ENCODE peak calls at places on chromosomes 16 and 17, in five cellular contexts. R, C, Z, D and T are unnamed samples.

GRCh38 chr17:19447085-19447583 is 36.1 kb downstream of the RNF112 start:
- DNase-seq in R (peak), C (peak), Z (peak), D (peak), T (peak)

GRCh38 chr17:41919165-41919817 is 540 bp upstream of the ACLY start:
- DNase-seq in R (no peak), C (no peak), Z (no peak), D (no peak), T (peak)

GRCh38 chr17:15651583-15652110 is 32.1 kb upstream of the FBXW10B start:
- DNase-seq in R (peak), C (peak), Z (peak), D (peak), T (peak)

GRCh38 chr17:29243792-29244191 is 2.9 kb upstream of the CRYBA1 start:
- DNase-seq in R (peak), C (no peak), Z (no peak), D (no peak), T (no peak)

GRCh38 chr17:43020789-43021738 is 1.1 kb downstream of the VAT1 start:
- DNase-seq in R (peak), C (peak), Z (peak), D (peak), T (peak)

GRCh38 chr17:74380086-74380958 is 13.0 kb downstream of the GPR142 start:
- DNase-seq in R (no peak), C (no peak), Z (peak), D (peak), T (no peak)

GRCh38 chr17:69358688-69359596 is 32.0 kb upstream of the ABCA5 start:
- DNase-seq in R (peak), C (no peak), Z (no peak), D (no peak), T (no peak)

GRCh38 chr16:68272501-68273209 is 8.3 kb downstream of the SLC7A6 start:
- DNase-seq in R (no peak), C (no peak), Z (peak), D (peak), T (no peak)

GRCh38 chr17:83153681-83154310 is 74.4 kb downstream of the METRNL start:
- DNase-seq in R (peak), C (peak), Z (no peak), D (no peak), T (peak)

GRCh38 chr16:88988980-88989791 is 12.2 kb upstream of the CBFA2T3 start:
- DNase-seq in R (no peak), C (no peak), Z (no peak), D (no peak), T (peak)

GRCh38 chr16:69888005-69888560 is 63.1 kb upstream of the CLEC18A start:
- DNase-seq in R (no peak), C (no peak), Z (no peak), D (no peak), T (peak)

GRCh38 chr16:10892782-10893181 is 15.8 kb downstream of the CIITA start:
- DNase-seq in R (no peak), C (no peak), Z (no peak), D (no peak), T (no peak)

GRCh38 chr16:70646260-70647241 is at the start of gene IL34:
- DNase-seq in R (peak), C (no peak), Z (no peak), D (no peak), T (peak)

GRCh38 chr16:20868890-20869289 is 31.3 kb downstream of the DCUN1D3 start:
- DNase-seq in R (peak), C (peak), Z (peak), D (peak), T (peak)

GRCh38 chr17:58632324-58633314 is 59.2 kb downstream of the TEX14 start:
- DNase-seq in R (no peak), C (no peak), Z (no peak), D (no peak), T (no peak)

GRCh38 chr17:49170216-49170615 is 37.6 kb downstream of the B4GALNT2 start:
- DNase-seq in R (no peak), C (no peak), Z (no peak), D (no peak), T (no peak)

GRCh38 chr17:41382396-41382795 is 290 bp upstream of the KRT34 start:
- DNase-seq in R (no peak), C (no peak), Z (no peak), D (no peak), T (no peak)

GRCh38 chr17:36133629-36134259 is 30.1 kb downstream of the CCL4 start:
- DNase-seq in R (no peak), C (no peak), Z (no peak), D (peak), T (no peak)

GRCh38 chr17:71330099-71330375 is 790.8 kb upstream of the SOX9 start:
- DNase-seq in R (no peak), C (no peak), Z (no peak), D (no peak), T (no peak)
- TF ChIP-seq EP300 in R (no peak), C (no peak), Z (no peak), D (no peak), T (no peak)

DNA sequence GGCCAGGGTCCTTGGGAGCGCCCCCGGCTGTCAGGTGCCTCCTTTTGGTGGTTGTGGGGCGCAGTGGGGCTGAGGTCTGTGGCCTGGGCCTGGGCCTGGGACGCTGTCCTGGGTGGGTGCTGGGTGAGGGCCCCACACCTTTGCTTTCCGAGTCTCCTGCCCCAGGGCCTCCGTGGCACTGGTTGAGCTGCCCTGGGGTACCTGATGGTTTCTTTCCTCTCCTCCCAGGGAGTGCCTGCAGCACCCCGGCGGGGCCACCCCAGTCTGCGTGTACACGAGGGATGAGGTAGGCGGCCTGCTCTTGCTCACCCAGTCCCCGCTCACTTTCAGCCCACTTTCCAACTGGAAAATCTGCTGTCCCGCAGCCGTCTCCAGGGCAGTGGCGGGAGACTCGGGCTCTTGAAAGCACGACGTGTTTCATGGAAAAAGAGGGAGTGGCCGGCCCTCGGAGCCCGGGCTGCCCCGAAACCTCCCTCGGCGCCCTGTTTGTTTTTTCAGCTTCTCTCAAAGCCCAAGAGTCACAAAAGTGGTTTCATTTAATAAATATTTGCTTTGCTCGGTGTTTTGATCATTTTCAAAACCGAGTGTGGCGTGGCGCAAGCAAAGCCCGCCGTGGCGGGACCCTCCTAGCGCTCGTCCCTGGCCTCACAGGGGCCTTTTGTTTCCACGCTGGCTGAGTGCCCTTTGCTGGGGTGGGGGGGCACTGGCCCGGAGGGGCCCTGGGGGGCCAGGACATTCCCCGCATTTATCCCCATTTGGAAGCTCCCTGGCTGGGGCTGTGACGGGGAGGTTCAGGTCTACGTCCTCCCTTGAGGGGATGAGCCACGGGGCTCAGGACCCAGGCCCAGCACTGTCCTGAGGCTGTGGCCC is 17.4 kb downstream of the ASPSCR1 start:
- DNase-seq in R (no peak), C (no peak), Z (peak), D (no peak), T (peak)
- TF ChIP-seq POLR2AphosphoS5 in R (no peak), C (no peak), Z (no peak), D (no peak), T (no peak)

GRCh38 chr17:48150107-48150463 is 42.5 kb downstream of the SNX11 start:
- DNase-seq in R (no peak), C (no peak), Z (no peak), D (no peak), T (no peak)

GRCh38 chr17:48144976-48145798 is 37.6 kb downstream of the SNX11 start:
- DNase-seq in R (no peak), C (no peak), Z (no peak), D (no peak), T (no peak)

GRCh38 chr17:48148029-48148759 is 40.6 kb downstream of the SNX11 start:
- DNase-seq in R (peak), C (no peak), Z (no peak), D (no peak), T (no peak)

GRCh38 chr17:48150602-48151001 is 43.0 kb downstream of the SNX11 start:
- DNase-seq in R (no peak), C (no peak), Z (no peak), D (no peak), T (no peak)

DNA sequence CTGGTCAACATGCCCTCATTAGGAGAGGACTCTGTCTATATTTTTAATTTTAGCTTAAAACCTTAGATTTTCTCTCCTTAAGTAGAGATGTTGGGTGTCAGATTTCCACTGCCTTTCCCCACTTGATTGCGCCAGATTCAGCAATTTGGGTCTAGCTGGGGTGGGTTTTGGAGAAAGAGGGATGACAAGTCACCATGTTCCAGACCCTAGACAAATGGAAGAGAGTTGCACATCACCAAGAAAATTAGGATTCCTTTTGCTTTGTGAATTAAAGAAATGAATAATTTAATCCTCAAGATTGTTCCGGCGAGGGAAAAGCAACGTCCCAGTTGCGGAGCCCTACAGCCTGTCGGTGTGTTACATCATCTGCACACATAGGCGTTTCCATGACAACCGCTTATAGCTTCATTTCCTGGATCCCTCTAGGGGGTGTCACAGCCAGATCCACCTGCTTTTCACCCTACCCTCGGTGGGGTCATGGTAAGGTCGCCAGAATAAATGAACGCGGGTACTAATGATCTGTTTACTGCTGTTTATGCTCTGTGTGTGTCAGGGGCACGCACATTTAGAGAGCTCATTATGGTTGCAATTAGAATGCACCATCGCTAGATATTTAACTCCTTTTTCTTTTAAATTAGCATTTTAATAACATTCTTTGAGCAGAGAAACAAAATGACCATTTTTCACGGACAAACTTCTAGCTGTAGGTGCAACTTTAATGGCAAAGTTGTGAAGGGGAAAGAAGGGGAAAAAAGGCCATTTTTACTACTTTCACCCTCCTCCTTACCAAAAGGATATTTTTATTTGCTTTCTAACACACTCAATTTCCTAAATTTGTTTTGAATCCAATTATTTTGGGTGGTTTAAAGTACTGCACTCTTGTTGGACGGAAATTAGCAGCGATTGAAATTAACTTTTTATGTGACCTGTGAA is 41.9 kb downstream of the SNX11 start:
- DNase-seq in R (peak), C (no peak), Z (no peak), D (no peak), T (no peak)
- TF ChIP-seq EP300 in R (no peak), C (no peak), Z (no peak), D (no peak), T (no peak)

DNA sequence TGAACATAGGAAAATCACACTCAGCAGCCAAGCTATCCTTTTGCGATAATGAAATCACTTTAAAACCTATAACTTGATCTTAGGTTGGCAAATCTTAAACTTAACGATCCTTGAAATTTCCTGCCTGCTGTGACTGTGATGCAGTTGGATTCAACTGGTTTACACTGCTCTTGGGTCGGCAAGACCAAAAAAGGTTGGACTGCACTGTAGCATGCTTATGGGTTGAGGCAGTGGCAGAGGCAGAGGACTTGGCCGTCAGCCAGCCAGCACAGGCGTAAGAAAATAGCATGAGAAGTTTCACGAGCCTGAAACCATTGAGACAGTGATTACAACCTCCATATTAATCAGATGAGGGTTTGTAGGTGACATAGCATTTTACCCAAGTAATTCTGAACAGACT is 21.4 kb downstream of the WSB1 start:
- DNase-seq in R (no peak), C (no peak), Z (peak), D (peak), T (no peak)
- TF ChIP-seq POLR2AphosphoS5 in R (no peak), C (no peak), Z (peak), D (peak), T (no peak)